ENCODE peak calls at places on chromosomes 12 and 14, in ten cellular contexts. G, B, H, Z, K, N, T, W, P and Q are unnamed samples.

GRCh38 chr14:63543826-63544320 is 696 bp upstream of the PPP2R5E start:
- DNase-seq in N (no peak), T (no peak), B (no peak), W (no peak), G (no peak), Z (no peak), H (no peak), K (no peak), P (no peak), Q (no peak)

GRCh38 chr12:20631711-20632110 is 63.4 kb upstream of the SLCO1C1 start:
- DNase-seq in K (no peak), T (no peak), N (no peak), W (no peak), H (no peak), G (no peak), B (no peak), Z (no peak), P (no peak), Q (no peak)

GRCh38 chr14:24389266-24389855 is 9.4 kb upstream of the NYNRIN start:
- DNase-seq in Z (no peak), N (no peak), B (no peak), P (no peak), K (no peak), T (no peak), W (no peak), G (no peak), H (no peak), Q (no peak)

GRCh38 chr12:118102070-118102469 is 1.7 kb downstream of the VSIG10 start:
- DNase-seq in G (peak; percentile 30), K (no peak), B (no peak), N (no peak), H (no peak), Z (no peak), P (no peak), W (peak; percentile 85), T (no peak), Q (no peak)

GRCh38 chr12:113891737-113892520 is 74.2 kb downstream of the RBM19 start:
- DNase-seq in N (no peak), H (no peak), K (no peak), T (no peak), G (no peak), B (no peak), Z (no peak), W (no peak), P (no peak), Q (no peak)

GRCh38 chr12:43760396-43760795 is 1.6 kb downstream of the IRAK4 start:
- DNase-seq in K (no peak), P (no peak), W (no peak), N (no peak), B (no peak), H (no peak), T (no peak), Z (no peak), G (no peak), Q (no peak)

GRCh38 chr14:96424104-96424989 is 32.4 kb downstream of the AK7 start:
- DNase-seq in G (no peak), K (no peak), Z (no peak), B (peak; percentile 73), T (peak; percentile 13), N (no peak), H (no peak), W (no peak), P (peak; percentile 31), Q (no peak)

GRCh38 chr12:106987846-106988245 is 900 bp upstream of the MTERF2 start:
- DNase-seq in T (no peak), N (no peak), K (no peak), B (no peak), H (no peak), P (no peak), Z (no peak), G (no peak), W (peak; percentile 70), Q (no peak)

GRCh38 chr12:111766608-111767361 is at the start of gene ALDH2:
- DNase-seq in G (peak; percentile 75), W (peak; percentile 98), H (peak; percentile 69), N (peak; percentile 74), K (peak; percentile 78), B (no peak), T (peak; percentile 82), Z (peak; percentile 88), P (peak; percentile 84), Q (no peak)

GRCh38 chr12:49616533-49617219 is 6.7 kb upstream of the PRPF40B start:
- DNase-seq in K (no peak), H (no peak), N (no peak), B (no peak), T (no peak), W (peak; percentile 50), G (no peak), Z (no peak), P (no peak), Q (no peak)

DNA sequence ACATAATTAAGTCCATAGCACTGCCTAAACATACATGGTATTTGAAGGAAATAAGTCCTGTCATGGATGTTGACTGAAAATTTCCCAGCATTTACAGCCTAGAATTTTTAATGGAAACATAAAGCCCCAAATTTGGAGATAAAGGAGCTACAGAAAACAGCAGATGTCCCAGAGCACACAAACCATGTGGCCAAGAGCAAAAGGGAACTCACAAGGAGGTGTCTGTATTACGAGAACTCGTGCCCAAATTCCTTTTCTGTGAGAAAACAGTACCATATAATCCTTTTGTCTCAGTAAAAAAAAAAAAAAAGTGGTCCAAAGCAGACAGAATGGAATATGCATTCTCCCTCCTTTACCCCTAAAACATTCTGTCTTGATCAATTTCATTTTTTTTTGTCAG is 920.6 kb downstream of the NRXN3 start:
- DNase-seq in Z (no peak), K (no peak), N (no peak), P (no peak), T (no peak), H (no peak), G (no peak), B (no peak), W (no peak), Q (no peak)
- H3K9me3 ChIP-seq in Z (no peaks in the 10 kb centered on the region), K (no peaks in the 10 kb centered on the region), N (no peaks in the 10 kb centered on the region), P (no peaks in the 10 kb centered on the region), T (no peaks in the 10 kb centered on the region), H (no peaks in the 10 kb centered on the region), G (no peaks in the 10 kb centered on the region), B (no peaks in the 10 kb centered on the region), W (no peaks in the 10 kb centered on the region), Q (no peaks in the 10 kb centered on the region)

DNA sequence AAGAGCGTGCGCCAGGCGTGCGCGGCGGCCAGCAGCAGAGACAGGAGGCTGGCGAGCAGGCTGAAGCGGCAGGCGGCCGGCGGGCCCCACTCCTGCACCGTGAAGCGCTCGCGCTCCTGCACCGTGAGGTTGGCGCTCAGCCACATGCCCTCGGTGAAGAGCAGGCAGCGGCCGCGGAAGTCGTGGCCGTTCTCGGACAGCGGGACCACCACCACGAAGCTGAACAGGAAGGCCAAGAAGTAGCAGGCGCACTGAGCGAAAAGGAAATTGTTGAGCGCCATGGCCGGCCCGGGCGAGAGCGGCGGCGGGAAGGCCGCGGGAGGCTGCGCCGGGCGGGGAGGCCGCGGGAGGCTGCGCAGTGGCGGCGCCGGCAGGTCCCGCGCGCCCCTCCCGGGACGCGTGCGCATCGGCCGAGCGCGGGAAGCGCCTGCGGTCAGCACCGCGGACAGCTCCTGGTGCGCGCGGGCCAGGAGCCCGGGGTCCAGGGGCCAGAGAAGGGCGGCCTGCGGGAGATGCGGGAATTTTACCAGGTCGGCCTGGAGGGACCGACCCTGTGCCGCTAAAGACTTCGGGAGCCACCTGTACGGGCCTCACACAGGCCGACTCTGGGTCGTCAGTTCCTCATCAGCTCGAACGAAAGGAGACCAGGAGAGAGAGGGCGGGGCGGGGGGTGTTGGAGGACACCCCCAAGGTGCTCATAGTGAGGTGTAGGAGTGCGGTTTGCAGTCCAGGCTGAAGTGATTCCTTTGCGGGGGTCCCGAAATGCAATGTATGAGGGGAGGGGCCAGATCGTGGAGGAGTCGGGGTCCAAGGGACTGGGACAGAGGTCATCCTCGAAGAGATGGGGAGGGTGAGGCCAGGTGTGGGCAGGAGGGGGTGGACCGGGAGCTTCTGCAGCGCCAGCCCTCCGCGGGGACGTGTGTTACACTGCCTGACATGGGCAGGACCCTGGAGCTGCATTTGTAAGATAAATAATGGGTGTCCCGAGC is at the start of gene TMEM179:
- DNase-seq in Z (peak; percentile 84), B (no peak), K (no peak), T (no peak), H (no peak), W (peak; percentile 91), P (no peak), N (no peak), G (no peak), Q (no peak)
- H3K9me3 ChIP-seq in Z (no peaks in the 10 kb centered on the region), B (no peaks in the 10 kb centered on the region), K (no peaks in the 10 kb centered on the region), T (no peaks in the 10 kb centered on the region), H (no peaks in the 10 kb centered on the region), W (no peaks in the 10 kb centered on the region), P (no peaks in the 10 kb centered on the region), N (no peaks in the 10 kb centered on the region), G (peaks cover 7% of the 10 kb centered on the region), Q (no peaks in the 10 kb centered on the region)

GRCh38 chr12:30779178-30779577 is 24.4 kb upstream of the CAPRIN2 start:
- DNase-seq in B (no peak), H (no peak), T (no peak), G (no peak), N (no peak), Z (no peak), K (no peak), P (no peak), W (no peak), Q (no peak)
- H3K9me3 ChIP-seq in B (peaks cover 5% of the 10 kb centered on the region), H (no peaks in the 10 kb centered on the region), T (no peaks in the 10 kb centered on the region), G (no peaks in the 10 kb centered on the region), N (no peaks in the 10 kb centered on the region), Z (peaks cover 34% of the 10 kb centered on the region), K (no peaks in the 10 kb centered on the region), P (no peaks in the 10 kb centered on the region), W (peaks cover 64% of the 10 kb centered on the region), Q (no peaks in the 10 kb centered on the region)

DNA sequence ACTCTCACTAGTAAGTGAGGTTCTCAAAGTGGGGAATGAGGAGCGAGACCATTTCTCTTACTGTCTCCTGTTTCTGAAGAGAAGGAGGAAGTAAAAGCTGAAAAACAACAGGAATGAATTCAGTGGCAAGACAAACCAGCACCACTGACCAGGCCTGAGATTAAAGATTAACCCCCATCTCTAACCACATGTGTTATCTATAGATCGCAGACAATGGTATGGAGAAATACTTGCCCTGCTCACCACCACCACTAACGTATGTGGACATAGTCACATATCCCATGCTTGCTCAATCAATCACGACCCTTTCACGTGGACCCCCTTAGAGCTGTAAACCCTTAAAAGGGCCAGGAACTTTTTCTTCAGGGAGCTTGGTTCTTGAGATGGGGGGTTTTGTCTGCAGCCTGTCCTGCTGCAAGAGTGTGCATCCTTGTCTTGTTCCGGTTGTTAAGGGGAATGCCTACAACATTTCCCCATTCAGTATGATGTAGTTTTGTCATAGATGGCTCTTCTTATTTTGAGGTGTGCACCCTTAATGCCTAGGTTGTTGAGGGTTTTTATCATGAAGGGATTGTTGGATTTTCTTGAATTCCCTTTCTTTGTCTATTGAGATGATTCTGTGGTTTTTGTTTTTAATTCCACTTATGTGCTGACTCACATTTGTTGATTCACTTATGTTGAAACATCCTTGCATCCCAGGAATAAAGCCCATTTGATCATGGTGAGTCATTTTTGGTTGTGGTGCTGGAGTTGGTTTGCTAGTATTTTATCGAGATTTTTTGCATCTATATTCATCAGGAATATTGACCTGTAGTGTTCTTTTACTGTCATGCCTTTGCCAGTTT is 698.8 kb upstream of the LMO3 start:
- DNase-seq in K (no peak), Z (no peak), B (no peak), H (no peak), G (no peak), N (no peak), W (no peak), P (no peak), T (no peak), Q (no peak)
- H3K9me3 ChIP-seq in K (no peaks in the 10 kb centered on the region), Z (no peaks in the 10 kb centered on the region), B (no peaks in the 10 kb centered on the region), H (no peaks in the 10 kb centered on the region), G (peaks cover 4% of the 10 kb centered on the region), N (no peaks in the 10 kb centered on the region), W (peaks cover 25% of the 10 kb centered on the region), P (no peaks in the 10 kb centered on the region), T (no peaks in the 10 kb centered on the region), Q (peaks cover 2% of the 10 kb centered on the region)

GRCh38 chr14:106067935-106068334 is 541.6 kb downstream of the TMEM121 start:
- DNase-seq in W (no peak), Z (no peak), B (no peak), T (no peak), H (no peak), K (no peak), G (no peak), N (no peak), P (no peak), Q (no peak)
- H3K9me3 ChIP-seq in W (peaks cover 85% of the 10 kb centered on the region), Z (peaks cover 59% of the 10 kb centered on the region), B (no peaks in the 10 kb centered on the region), T (no peaks in the 10 kb centered on the region), H (no peaks in the 10 kb centered on the region), K (no peaks in the 10 kb centered on the region), G (no peaks in the 10 kb centered on the region), N (no peaks in the 10 kb centered on the region), P (no peaks in the 10 kb centered on the region), Q (no peaks in the 10 kb centered on the region)